ENCODE peak calls at places on chromosomes 6 and 20, in ten cellular contexts. C is astrocyte of the spinal cord; O is cardiac fibroblast; Y is BE2C; H is CD4-positive, alpha-beta T cell; F is omental fat pad; U is endothelial cell of umbilical vein; A is IMR-90; N is A549; B is GM13976. P is an unnamed sample.

GRCh38 chr20:63972312-63973159 is 2.8 kb upstream of the ZNF512B start:
- DNase-seq in C (no peak), O (peak), Y (no peak), H (no peak), F (no peak), U (peak), A (no peak), N (no peak), B (no peak), P (no peak)

GRCh38 chr20:63433756-63434531 is 38.5 kb downstream of the KCNQ2 start:
- DNase-seq in C (no peak), O (no peak), Y (no peak), H (peak), F (no peak), U (peak), A (no peak), N (no peak), B (no peak), P (no peak)

GRCh38 chr6:42929928-42930360 is 664 bp downstream of the CNPY3 start:
- DNase-seq in C (peak), O (peak), Y (no peak), H (peak), F (no peak), U (peak), A (peak), N (peak), B (peak), P (peak)

GRCh38 chr20:40991181-40991889 is 37.3 kb upstream of the TOP1 start:
- DNase-seq in C (no peak), O (peak), Y (no peak), H (no peak), F (no peak), U (peak), A (no peak), N (no peak), B (peak), P (no peak)

GRCh38 chr6:1527098-1527497 is 82.6 kb upstream of the FOXC1 start:
- DNase-seq in C (peak), O (peak), Y (no peak), H (peak), F (no peak), U (no peak), A (peak), N (no peak), B (no peak), P (peak)

GRCh38 chr6:159080217-159080976 is 35.6 kb upstream of the TAGAP start:
- DNase-seq in C (no peak), O (no peak), Y (no peak), H (no peak), F (no peak), U (no peak), A (no peak), N (no peak), B (no peak), P (no peak)

GRCh38 chr6:69422474-69422873 is 374.3 kb downstream of the LMBRD1 start:
- DNase-seq in C (no peak), O (no peak), Y (peak), H (no peak), F (no peak), U (no peak), A (no peak), N (no peak), B (no peak), P (no peak)

GRCh38 chr6:168122011-168122410 is 43.0 kb upstream of the FRMD1 start:
- DNase-seq in C (no peak), O (no peak), Y (no peak), H (no peak), F (no peak), U (no peak), A (no peak), N (no peak), B (no peak), P (no peak)

GRCh38 chr6:82169138-82169876 is 78.2 kb downstream of the IBTK start:
- DNase-seq in C (no peak), O (no peak), Y (no peak), H (no peak), F (no peak), U (no peak), A (no peak), N (no peak), B (no peak), P (no peak)

GRCh38 chr6:3364391-3364790 is 92.5 kb downstream of the SLC22A23 start:
- DNase-seq in C (no peak), O (no peak), Y (no peak), H (no peak), F (no peak), U (no peak), A (no peak), N (no peak), B (no peak), P (no peak)

GRCh38 chr6:71608646-71609045 is 277.7 kb upstream of the RIMS1 start:
- DNase-seq in C (no peak), O (peak), Y (no peak), H (no peak), F (no peak), U (no peak), A (no peak), N (no peak), B (no peak), P (peak)

GRCh38 chr20:49323622-49324238 is 45.9 kb upstream of the ZNFX1 start:
- DNase-seq in C (peak), O (peak), Y (no peak), H (no peak), F (no peak), U (peak), A (peak), N (no peak), B (peak), P (peak)

GRCh38 chr6:139198529-139199303 is 63.8 kb downstream of the HECA start:
- DNase-seq in C (no peak), O (no peak), Y (no peak), H (no peak), F (no peak), U (no peak), A (no peak), N (no peak), B (no peak), P (no peak)

GRCh38 chr20:63705232-63706026 is 2.3 kb downstream of the ARFRP1 start:
- DNase-seq in C (no peak), O (no peak), Y (no peak), H (no peak), F (no peak), U (no peak), A (no peak), N (no peak), B (no peak), P (no peak)

GRCh38 chr20:10784337-10785183 is 110.8 kb upstream of the JAG1 start:
- DNase-seq in C (no peak), O (no peak), Y (no peak), H (no peak), F (no peak), U (no peak), A (no peak), N (no peak), B (no peak), P (no peak)

GRCh38 chr6:2061880-2062279 is 183.5 kb downstream of the GMDS start:
- DNase-seq in C (peak), O (no peak), Y (no peak), H (no peak), F (no peak), U (peak), A (no peak), N (no peak), B (no peak), P (peak)

GRCh38 chr6:116568111-116568510 is 3.2 kb upstream of the RWDD1 start:
- DNase-seq in C (no peak), O (no peak), Y (no peak), H (no peak), F (no peak), U (no peak), A (peak), N (no peak), B (no peak), P (peak)

GRCh38 chr6:116572162-116572561 is 858 bp downstream of the RWDD1 start:
- DNase-seq in C (peak), O (peak), Y (peak), H (no peak), F (no peak), U (peak), A (peak), N (peak), B (no peak), P (peak)

GRCh38 chr6:116568851-116569755 is 2.2 kb upstream of the RWDD1 start:
- DNase-seq in C (no peak), O (no peak), Y (no peak), H (no peak), F (no peak), U (peak), A (no peak), N (no peak), B (no peak), P (no peak)

GRCh38 chr6:116571683-116572000 is 338 bp downstream of the RWDD1 start:
- DNase-seq in C (no peak), O (no peak), Y (no peak), H (no peak), F (no peak), U (no peak), A (no peak), N (no peak), B (no peak), P (no peak)

DNA sequence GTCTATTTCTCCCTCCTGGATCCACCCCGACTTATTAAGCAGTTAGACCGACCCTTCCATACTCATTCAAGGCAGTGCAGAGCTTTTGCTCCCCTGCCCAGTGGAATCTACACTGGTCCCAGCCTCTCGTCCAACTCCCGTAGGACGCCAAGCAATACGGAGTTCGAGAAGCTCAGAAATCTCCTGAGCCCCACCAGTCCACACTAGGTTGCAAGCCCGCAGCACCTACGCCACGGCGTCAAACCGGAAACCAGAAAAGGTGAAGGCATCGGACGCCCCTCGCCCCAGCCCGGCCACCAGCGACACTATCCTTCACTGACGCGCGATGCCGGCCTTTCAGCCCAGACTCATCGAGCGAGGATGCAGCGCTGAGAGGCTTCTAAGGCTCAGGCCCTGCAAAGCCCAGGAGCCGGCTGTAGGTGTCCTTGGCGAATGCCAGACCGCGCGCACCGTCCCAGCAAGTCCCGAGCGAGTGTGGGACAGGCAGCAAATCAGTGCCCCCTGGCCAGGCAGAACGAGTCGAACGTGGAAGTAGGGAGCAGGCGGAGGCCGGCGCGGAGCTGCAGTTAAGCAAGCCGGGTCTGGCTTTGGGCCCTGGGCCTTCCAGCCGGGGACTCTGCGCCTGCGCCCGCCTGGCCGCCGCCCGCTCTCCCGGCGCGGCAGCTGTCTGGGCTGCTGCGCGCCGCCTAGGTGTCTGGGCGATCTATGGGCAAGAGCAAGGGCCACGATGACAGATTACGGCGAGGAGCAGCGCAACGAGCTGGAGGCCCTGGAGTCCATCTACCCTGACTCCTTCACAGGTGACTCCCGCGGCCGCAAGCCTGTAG is at the start of gene RWDD1:
- DNase-seq in C (peak), O (peak), Y (peak), H (peak), F (peak), U (peak), A (peak), N (peak), B (peak), P (peak)
- TF ChIP-seq CTCF in C (no peak), O (no peak), Y (no peak), H (no peak), F (no peak), U (no peak), A (no peak), N (no peak), B (no peak), P (no peak)

GRCh38 chr20:39081255-39081654 is 119.1 kb downstream of the DHX35 start:
- DNase-seq in C (peak), O (peak), Y (peak), H (peak), F (peak), U (peak), A (peak), N (peak), B (peak), P (peak)
- TF ChIP-seq CTCF in C (peak), O (peak), Y (peak), H (peak), F (no peak), U (peak), A (peak), N (peak), B (peak), P (peak)

DNA sequence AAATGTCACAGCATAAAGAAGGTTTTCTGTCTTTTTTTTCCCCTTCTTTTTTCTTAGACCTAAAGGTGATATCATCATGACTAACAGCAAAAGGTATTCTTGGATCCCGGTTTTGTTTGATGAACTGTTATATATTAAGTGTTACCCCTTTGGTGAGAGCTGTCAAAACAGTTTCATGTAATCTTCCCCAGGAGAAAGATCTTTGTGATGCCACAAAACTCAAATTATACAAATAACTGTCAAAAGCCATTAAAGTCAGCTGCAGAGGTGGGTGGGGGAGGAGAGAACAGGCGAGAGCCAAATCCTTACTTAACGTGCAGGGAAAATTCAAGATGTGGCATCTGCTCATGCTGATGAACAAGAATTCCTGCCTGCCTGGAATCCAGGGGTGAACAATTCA is 258.2 kb downstream of the BMP7 start:
- DNase-seq in C (no peak), O (no peak), Y (no peak), H (no peak), F (no peak), U (no peak), A (no peak), N (no peak), B (no peak), P (no peak)
- TF ChIP-seq CTCF in C (no peak), O (no peak), Y (no peak), H (no peak), F (no peak), U (no peak), A (no peak), N (no peak), B (no peak), P (no peak)

DNA sequence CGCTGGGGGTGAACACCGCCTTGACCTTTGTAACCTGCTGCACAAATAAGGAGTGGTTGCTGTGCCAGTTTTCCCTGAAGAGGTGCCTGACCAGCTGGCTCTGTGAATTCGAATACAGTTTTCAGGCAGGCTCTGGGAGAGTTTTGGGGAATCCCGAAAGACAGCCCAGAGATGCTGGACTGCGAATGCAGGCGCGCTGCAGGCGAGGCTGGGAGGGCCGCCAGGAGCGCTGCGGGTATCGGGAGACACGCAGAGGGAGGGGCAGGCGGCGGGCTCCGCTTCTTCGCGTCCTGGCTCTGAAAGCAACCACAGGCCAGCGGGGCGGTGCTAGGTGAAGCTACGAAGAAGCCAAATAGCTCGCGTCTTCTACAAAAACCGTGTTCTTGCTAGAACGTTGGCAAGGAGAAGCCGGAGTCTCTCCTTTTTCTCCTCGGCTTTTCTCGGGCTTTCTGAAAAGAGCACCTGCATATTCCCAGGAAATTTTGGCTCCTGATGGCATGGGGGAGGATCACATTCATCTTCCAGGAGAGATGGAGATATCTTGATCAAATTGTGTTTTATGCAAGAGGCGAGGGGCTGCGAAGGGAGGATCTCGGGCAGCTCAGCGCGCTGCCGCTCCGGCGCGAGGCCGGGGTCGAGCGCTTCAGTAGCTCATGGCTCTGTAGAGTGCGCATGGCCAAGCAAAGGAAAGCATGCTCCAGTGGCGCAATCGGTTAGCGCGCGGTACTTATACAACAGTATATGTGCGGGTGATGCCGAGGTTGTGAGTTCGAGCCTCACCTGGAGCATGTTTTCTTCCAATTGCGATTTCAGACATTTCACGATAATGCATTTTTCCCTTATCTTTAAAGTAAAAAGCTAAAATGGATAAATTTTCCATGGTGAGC is 158.1 kb upstream of the ZNF184 start:
- DNase-seq in C (peak), O (peak), Y (peak), H (no peak), F (no peak), U (peak), A (peak), N (peak), B (peak), P (peak)
- TF ChIP-seq CTCF in C (peak), O (peak), Y (peak), H (no peak), F (no peak), U (peak), A (no peak), N (no peak), B (no peak), P (peak)

GRCh38 chr6:152821525-152821924 is 70.9 kb downstream of the VIP start:
- DNase-seq in C (no peak), O (no peak), Y (no peak), H (no peak), F (no peak), U (no peak), A (no peak), N (no peak), B (no peak), P (no peak)
- TF ChIP-seq CTCF in C (no peak), O (no peak), Y (peak), H (no peak), F (no peak), U (no peak), A (no peak), N (no peak), B (no peak), P (no peak)